ENCODE peak calls at places on chromosomes 7 and 10, in seven cellular contexts. G is neural progenitor cell, N is SK-N-SH, Y is PC-3, T is mammary epithelial cell, Z is OCI-LY7, L is PC-9. Q is an unnamed sample.

GRCh38 chr7:73900286-73900685 is 39.3 kb downstream of the TMEM270 start:
- DNase-seq in G (no peak), N (peak; percentile 46), Y (no peak), T (no peak), Z (no peak), L (no peak), Q (peak; percentile 80)

GRCh38 chr7:107236857-107237256 is 68.1 kb downstream of the HBP1 start:
- DNase-seq in G (no peak), N (no peak), Y (no peak), T (no peak), Z (no peak), L (no peak), Q (no peak)

GRCh38 chr10:78182841-78183240 is 149.2 kb downstream of the RPS24 start:
- DNase-seq in G (no peak), N (no peak), Y (no peak), T (no peak), Z (no peak), L (no peak), Q (peak; percentile 61)

GRCh38 chr7:154484406-154484805 is 432.2 kb downstream of the DPP6 start:
- DNase-seq in G (peak; percentile 38), N (peak; percentile 82), Y (no peak), T (no peak), Z (no peak), L (no peak), Q (no peak)

GRCh38 chr10:58661336-58661735 is 148.7 kb downstream of the BICC1 start:
- DNase-seq in G (no peak), N (no peak), Y (peak; percentile 45), T (peak; percentile 42), Z (no peak), L (no peak), Q (peak; percentile 76)

GRCh38 chr10:101146392-101147251 is 15.5 kb downstream of the TLX1 start:
- DNase-seq in G (peak; percentile 59), N (peak; percentile 68), Y (peak; percentile 23), T (no peak), Z (no peak), L (no peak), Q (peak; percentile 72)

GRCh38 chr7:79979437-79979836 is 155.2 kb upstream of the GNAI1 start:
- DNase-seq in G (no peak), N (no peak), Y (peak; percentile 44), T (no peak), Z (no peak), L (no peak), Q (no peak)

GRCh38 chr10:48625013-48625412 is 20.1 kb upstream of the ARHGAP22 start:
- DNase-seq in G (no peak), N (no peak), Y (no peak), T (peak; percentile 35), Z (no peak), L (no peak), Q (peak; percentile 56)

GRCh38 chr7:36005876-36006275 is 147.2 kb upstream of the EEPD1 start:
- DNase-seq in G (no peak), N (no peak), Y (no peak), T (no peak), Z (no peak), L (no peak), Q (peak; percentile 65)

GRCh38 chr10:133056001-133056400 is 31.7 kb upstream of the ADGRA1 start:
- DNase-seq in G (no peak), N (no peak), Y (no peak), T (no peak), Z (no peak), L (no peak), Q (no peak)

GRCh38 chr10:18906636-18907035 is 142.0 kb upstream of the MALRD1 start:
- DNase-seq in G (no peak), N (no peak), Y (peak; percentile 37), T (no peak), Z (no peak), L (no peak), Q (no peak)

GRCh38 chr7:33781796-33782195 is 123.5 kb upstream of the BMPER start:
- DNase-seq in G (no peak), N (no peak), Y (no peak), T (no peak), Z (no peak), L (no peak), Q (peak; percentile 45)

GRCh38 chr7:140238778-140239652 is 62.2 kb upstream of the KDM7A start:
- DNase-seq in G (no peak), N (no peak), Y (no peak), T (no peak), Z (no peak), L (no peak), Q (no peak)

GRCh38 chr7:81285142-81285871 is 366.5 kb upstream of the SEMA3C start:
- DNase-seq in G (no peak), N (no peak), Y (peak; percentile 75), T (peak; percentile 91), Z (no peak), L (peak; percentile 9), Q (no peak)

GRCh38 chr10:111208951-111209350 is 132.1 kb downstream of the ADRA2A start:
- DNase-seq in G (no peak), N (no peak), Y (no peak), T (no peak), Z (no peak), L (no peak), Q (no peak)

DNA sequence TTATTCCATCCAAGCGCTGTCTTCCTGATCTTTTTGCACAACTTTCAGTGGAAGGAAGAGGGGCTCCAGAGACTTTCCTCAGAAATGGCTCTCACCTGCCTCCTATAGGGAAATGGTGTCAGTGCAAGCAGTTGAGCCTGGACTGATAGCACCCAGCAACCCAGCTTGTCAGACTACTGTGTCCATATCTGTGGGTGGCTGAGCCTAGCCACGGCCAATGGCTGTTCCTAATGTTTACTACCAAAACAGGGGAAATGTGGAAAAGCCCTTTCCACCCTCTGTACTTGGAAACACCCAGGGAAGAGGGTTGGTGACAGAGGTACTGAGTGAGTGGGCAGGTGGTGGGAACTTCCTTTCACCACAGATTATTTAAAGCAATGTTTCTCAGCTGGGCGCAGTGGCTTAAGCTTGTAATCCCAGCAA is 4.3 kb upstream of the YKT6 start:
- DNase-seq in G (peak; percentile 64), N (peak; percentile 81), Y (peak; percentile 66), T (no peak), Z (peak; percentile 75), L (peak; percentile 48), Q (peak; percentile 90)
- H2AFZ ChIP-seq in G (no peak overlapping the region), N (peak overlapping the region; percentile 23), Y (no peak overlapping the region), T (peak overlapping the region; percentile 55), Z (peak overlapping the region; percentile 63), L (no peak overlapping the region), Q (no peak overlapping the region)

DNA sequence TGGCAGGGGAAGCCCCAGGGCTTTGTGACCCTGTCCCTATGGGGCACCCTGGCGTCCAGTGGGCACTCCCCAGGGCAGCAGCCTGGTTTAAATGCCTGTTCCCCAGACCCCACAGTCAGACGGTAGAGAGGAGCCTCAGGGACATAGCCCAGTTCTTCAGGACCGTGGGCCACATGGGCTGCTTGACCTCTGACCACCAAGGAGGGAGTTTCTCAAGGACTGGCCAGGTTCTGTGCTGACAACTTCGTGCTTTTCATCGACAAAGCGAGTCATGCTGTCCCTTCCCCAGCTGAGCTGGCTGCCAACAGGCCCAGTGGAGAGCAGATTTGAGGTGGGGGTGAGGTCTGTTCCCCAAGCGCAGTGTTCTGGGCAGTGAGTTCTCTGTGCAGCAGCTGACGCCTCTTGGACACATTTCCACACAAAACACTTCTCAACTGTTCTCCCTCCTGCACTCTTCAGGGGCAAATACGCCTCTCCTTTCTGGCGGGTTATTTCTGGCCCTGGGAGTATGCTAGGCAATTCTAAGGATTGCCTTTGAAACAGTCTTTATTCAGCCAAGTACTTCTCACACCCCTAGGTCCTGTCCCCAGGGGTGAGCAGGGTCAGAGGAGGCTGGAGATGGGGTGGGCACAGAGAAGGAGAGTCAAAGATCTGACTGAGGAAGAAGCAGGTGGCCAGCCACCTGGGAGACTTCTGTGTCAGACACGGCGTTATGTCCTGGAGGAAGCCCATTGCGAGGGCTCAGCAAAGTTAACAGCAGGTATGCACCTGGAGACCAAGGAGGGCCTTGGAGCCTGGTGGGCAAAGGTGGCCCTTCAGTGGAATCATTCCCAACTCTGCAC is 57.3 kb upstream of the CAMK2B start:
- DNase-seq in G (no peak), N (no peak), Y (no peak), T (no peak), Z (no peak), L (no peak), Q (no peak)
- H3K4me2 ChIP-seq in G (no peak overlapping the region), N (peak overlapping the region; percentile 44), Y (no peak overlapping the region), T (no peak overlapping the region), Z (no peak overlapping the region), L (no peak overlapping the region), Q (peak overlapping the region; percentile 22)

DNA sequence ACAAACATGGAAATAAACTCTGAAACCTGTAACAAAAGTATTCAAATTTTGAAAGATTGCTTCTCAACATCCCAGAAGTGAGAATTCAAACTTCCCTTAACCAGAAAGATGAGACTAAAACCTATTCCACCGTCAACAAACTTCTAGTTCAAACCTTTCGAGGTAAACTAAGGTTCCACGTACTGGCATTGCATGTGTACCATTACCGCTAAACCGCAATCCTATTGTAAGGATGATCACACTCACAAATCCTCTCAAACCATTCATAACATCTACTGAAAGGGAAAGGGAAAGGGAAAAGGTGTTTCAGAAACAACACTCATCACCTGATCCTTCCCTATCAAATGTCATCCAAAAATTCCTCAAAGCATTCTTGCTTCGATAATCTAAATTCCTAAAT is 3.1 kb downstream of the SMURF1 start:
- DNase-seq in G (no peak), N (no peak), Y (no peak), T (no peak), Z (no peak), L (no peak), Q (no peak)
- H3K4me1 ChIP-seq in G (peaks cover 49% of the 10 kb centered on the region), N (peaks cover 30% of the 10 kb centered on the region), Y (peaks cover 36% of the 10 kb centered on the region), T (peaks cover 24% of the 10 kb centered on the region), Z (peaks cover 30% of the 10 kb centered on the region), L (peaks cover 62% of the 10 kb centered on the region), Q (peaks cover 35% of the 10 kb centered on the region)

GRCh38 chr10:5549462-5550249 is 24.9 kb downstream of the CALML3 start:
- DNase-seq in G (no peak), N (no peak), Y (no peak), T (no peak), Z (no peak), L (no peak), Q (no peak)

GRCh38 chr10:5545778-5546710 is 21.3 kb downstream of the CALML3 start:
- DNase-seq in G (no peak), N (no peak), Y (peak; percentile 60), T (peak; percentile 48), Z (no peak), L (peak; percentile 54), Q (peak; percentile 98)

GRCh38 chr10:5547684-5547933 is 22.8 kb downstream of the CALML3 start:
- DNase-seq in G (no peak), N (no peak), Y (no peak), T (no peak), Z (no peak), L (no peak), Q (peak; percentile 38)

GRCh38 chr10:5546891-5547683 is 22.3 kb downstream of the CALML3 start:
- DNase-seq in G (no peak), N (no peak), Y (peak; percentile 90), T (peak; percentile 96), Z (no peak), L (peak; percentile 86), Q (peak; percentile 93)

DNA sequence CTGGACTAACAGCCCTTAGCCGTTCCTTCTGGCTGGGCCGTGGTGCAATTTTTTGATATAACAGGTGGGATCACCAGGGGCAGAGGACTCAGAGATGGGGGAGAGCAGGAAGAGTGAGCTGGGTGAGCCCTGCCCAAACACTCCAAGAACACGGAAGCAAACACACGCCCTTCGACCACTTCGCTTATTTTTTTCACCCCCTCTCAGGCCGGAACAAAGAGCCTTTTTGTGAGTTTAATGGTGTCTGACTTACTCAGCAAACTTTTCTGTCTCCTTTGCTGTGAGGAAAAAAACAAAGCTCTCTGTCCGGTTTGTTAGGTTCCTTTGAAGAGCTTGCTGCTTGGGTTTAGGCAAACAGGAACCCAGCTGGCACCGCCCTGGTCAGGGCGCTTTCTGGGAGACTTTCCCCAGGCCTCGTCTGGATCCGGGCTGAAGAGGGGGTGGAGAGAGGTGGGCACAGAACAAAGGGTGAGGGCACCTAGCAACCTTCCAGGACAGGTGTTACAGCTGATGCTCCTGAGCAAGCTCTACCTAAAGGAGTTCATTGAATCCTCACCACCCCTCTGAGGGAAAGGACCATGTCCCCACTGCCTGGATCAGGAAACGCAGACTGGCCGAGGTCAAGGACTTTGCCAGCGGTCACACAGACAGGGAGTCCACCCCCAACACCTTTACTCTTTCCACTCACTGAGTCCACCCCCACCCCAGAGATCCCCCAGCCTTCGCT is 23.3 kb downstream of the CALML3 start:
- DNase-seq in G (no peak), N (no peak), Y (peak; percentile 82), T (peak; percentile 93), Z (no peak), L (peak; percentile 70), Q (peak; percentile 66)
- H2AFZ ChIP-seq in G (no peak overlapping the region), N (peak overlapping the region; percentile 71), Y (no peak overlapping the region), T (no peak overlapping the region), Z (no peak overlapping the region), L (no peak overlapping the region), Q (peak overlapping the region; percentile 84)

Q was measured in osteoblast.